ENCODE peak calls at places on chromosome 10, in eight cellular contexts. U is stomach, R is spleen, E is HCT116, Y is endothelial cell of umbilical vein, H is sigmoid colon, G is prostate gland, O is HepG2. X is an unnamed sample. For H3K36me3 and H3K4me1, the result is how much of the 10 kb centered on the place peaks cover.

GRCh38 chr10:21173964-21174669 is 277.0 kb upstream of the NEBL start:
- DNase-seq in H (no peak), O (no peak), E (peak), Y (no peak), G (peak), U (peak), R (peak), X (no peak)

GRCh38 chr10:116880716-116881440 is 31.6 kb downstream of the ENO4 start:
- DNase-seq in E (no peak), U (no peak), G (no peak), R (no peak), Y (no peak), H (no peak), O (no peak), X (no peak)

GRCh38 chr10:4130685-4131084 is 345.7 kb upstream of the KLF6 start:
- DNase-seq in H (no peak), G (no peak), R (no peak), O (no peak), E (no peak), Y (peak), U (no peak), X (no peak)

GRCh38 chr10:103852189-103852711 is 3.1 kb downstream of the SH3PXD2A start:
- DNase-seq in R (no peak), O (no peak), Y (no peak), G (no peak), U (no peak), E (no peak), H (peak), X (no peak)

GRCh38 chr10:61899045-61899444 is 2.5 kb upstream of the ARID5B start:
- DNase-seq in O (no peak), Y (peak), R (no peak), H (no peak), U (no peak), E (no peak), G (no peak), X (no peak)

GRCh38 chr10:77715081-77715480 is 77.5 kb upstream of the KCNMA1 start:
- DNase-seq in E (peak), R (no peak), H (no peak), Y (no peak), G (no peak), U (no peak), O (peak), X (no peak)

GRCh38 chr10:71685554-71686202 is 33.9 kb downstream of the C10orf105 start:
- DNase-seq in R (no peak), H (no peak), U (no peak), Y (no peak), E (no peak), O (no peak), G (no peak), X (no peak)

GRCh38 chr10:132175907-132176581 is 10.7 kb upstream of the DPYSL4 start:
- DNase-seq in O (peak), U (no peak), R (peak), Y (peak), G (no peak), E (no peak), H (no peak), X (no peak)

GRCh38 chr10:62502995-62503613 is 128.9 kb downstream of the ZNF365 start:
- DNase-seq in E (no peak), U (no peak), Y (no peak), O (no peak), R (no peak), G (no peak), H (no peak), X (no peak)

GRCh38 chr10:110609592-110609991 is 34.5 kb upstream of the RBM20 start:
- DNase-seq in R (no peak), G (no peak), E (peak), U (no peak), O (no peak), H (peak), Y (peak), X (no peak)

GRCh38 chr10:29443745-29444523 is 155.1 kb downstream of the LYZL1 start:
- DNase-seq in Y (no peak), H (no peak), E (no peak), O (peak), R (no peak), U (no peak), G (no peak), X (no peak)

GRCh38 chr10:88114368-88114767 is 250.9 kb downstream of the PTEN start:
- DNase-seq in U (peak), G (no peak), R (no peak), Y (peak), E (peak), O (peak), H (no peak), X (no peak)

GRCh38 chr10:96626795-96627194 is 40.0 kb upstream of the TM9SF3 start:
- DNase-seq in U (no peak), G (no peak), R (no peak), Y (no peak), E (no peak), H (no peak), O (no peak), X (no peak)

GRCh38 chr10:6195376-6195775 is 7.4 kb upstream of the PFKFB3 start:
- DNase-seq in U (no peak), O (no peak), G (no peak), H (no peak), R (no peak), E (no peak), Y (peak), X (peak)

GRCh38 chr10:60414877-60415585 is 25.4 kb upstream of the ANK3 start:
- DNase-seq in E (no peak), Y (peak), R (no peak), G (no peak), H (no peak), O (no peak), U (no peak), X (no peak)

GRCh38 chr10:127678091-127678490 is 58.9 kb upstream of the FOXI2 start:
- DNase-seq in R (no peak), U (no peak), O (no peak), E (no peak), H (no peak), G (no peak), Y (no peak), X (no peak)

GRCh38 chr10:100182281-100182680 is 3.5 kb downstream of the ERLIN1 start:
- DNase-seq in Y (no peak), G (no peak), R (no peak), O (no peak), E (no peak), H (no peak), U (no peak), X (no peak)

GRCh38 chr10:71489077-71489476 is 92.4 kb downstream of the CDH23 start:
- DNase-seq in O (no peak), E (no peak), H (no peak), Y (no peak), G (no peak), R (no peak), U (no peak), X (no peak)

GRCh38 chr10:107075117-107075516 is 89.4 kb downstream of the SORCS1 start:
- DNase-seq in U (no peak), E (no peak), G (no peak), Y (no peak), H (no peak), R (no peak), O (no peak), X (no peak)

GRCh38 chr10:5570007-5570655 is 45.4 kb downstream of the CALML3 start:
- DNase-seq in G (no peak), U (no peak), R (peak), E (no peak), O (no peak), Y (peak), H (no peak), X (no peak)

GRCh38 chr10:103554488-103555320 is 61.2 kb downstream of the NEURL1 start:
- DNase-seq in R (no peak), E (no peak), O (peak), G (peak), H (peak), Y (peak), U (peak), X (no peak)

GRCh38 chr10:6227346-6227745 is 24.6 kb downstream of the PFKFB3 start:
- DNase-seq in Y (no peak), E (no peak), R (no peak), H (no peak), O (no peak), U (no peak), G (no peak), X (no peak)

GRCh38 chr10:52777414-52777813 is 4.8 kb upstream of the MBL2 start:
- DNase-seq in R (no peak), H (no peak), U (no peak), G (no peak), O (no peak), Y (no peak), E (no peak), X (no peak)

GRCh38 chr10:77835669-77836086 is 90.9 kb downstream of the DLG5 start:
- DNase-seq in G (no peak), Y (no peak), O (no peak), H (no peak), E (no peak), U (no peak), R (peak), X (no peak)

GRCh38 chr10:120644549-120645410 is 187.8 kb downstream of the PLPP4 start:
- DNase-seq in O (no peak), R (no peak), Y (no peak), H (no peak), U (no peak), E (no peak), G (no peak), X (no peak)

GRCh38 chr10:75662715-75663114 is 231.3 kb downstream of the LRMDA start:
- DNase-seq in Y (no peak), U (no peak), H (peak), E (no peak), G (peak), O (no peak), R (no peak), X (peak)

GRCh38 chr10:87794285-87794684 is 23.7 kb downstream of the ATAD1 start:
- DNase-seq in U (no peak), Y (no peak), R (no peak), H (no peak), O (no peak), G (no peak), E (no peak), X (no peak)

GRCh38 chr10:121069061-121069850 is 218.1 kb downstream of the WDR11 start:
- DNase-seq in O (no peak), Y (no peak), G (no peak), R (no peak), U (no peak), H (no peak), E (peak), X (no peak)

DNA sequence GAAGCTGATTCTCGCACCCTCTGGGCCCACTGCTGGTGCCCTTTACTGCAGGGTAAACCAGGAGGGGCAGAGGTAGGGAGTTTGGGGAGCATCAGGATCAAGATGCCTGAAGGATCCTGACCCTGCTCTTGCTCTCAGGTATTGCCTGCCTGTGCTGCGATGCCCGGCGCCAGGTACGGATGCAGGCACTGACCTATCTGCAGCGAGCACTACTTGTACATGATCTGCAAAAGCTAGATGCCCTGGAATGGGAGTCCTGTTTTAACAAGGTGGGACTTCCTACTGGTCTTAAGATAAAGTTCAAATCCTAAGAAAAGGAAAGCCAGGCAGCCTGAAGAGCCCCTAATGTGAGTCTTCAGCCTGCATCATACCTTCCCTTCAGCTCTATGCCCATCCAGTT is 16.1 kb upstream of the NFKB2 start:
- DNase-seq in R (peak), G (no peak), U (no peak), Y (no peak), H (no peak), E (no peak), O (no peak), X (no peak)
- H3K36me3 ChIP-seq in R (half or more), G (under half), U (half or more), Y (under half), H (half or more), E (under half), O (half or more), X (under half)

GRCh38 chr10:33153266-33153967 is 181.1 kb downstream of the NRP1 start:
- DNase-seq in R (no peak), Y (no peak), O (no peak), U (no peak), H (no peak), G (no peak), E (no peak), X (no peak)

GRCh38 chr10:33151344-33151864 is 183.1 kb downstream of the NRP1 start:
- DNase-seq in Y (no peak), H (no peak), G (no peak), O (peak), E (no peak), R (no peak), U (no peak), X (no peak)

GRCh38 chr10:33153968-33154327 is 180.5 kb downstream of the NRP1 start:
- DNase-seq in O (no peak), Y (no peak), R (no peak), U (no peak), H (no peak), G (no peak), E (no peak), X (no peak)

GRCh38 chr10:33152146-33152545 is 182.3 kb downstream of the NRP1 start:
- DNase-seq in E (no peak), R (no peak), H (no peak), U (no peak), G (no peak), Y (no peak), O (no peak), X (no peak)

DNA sequence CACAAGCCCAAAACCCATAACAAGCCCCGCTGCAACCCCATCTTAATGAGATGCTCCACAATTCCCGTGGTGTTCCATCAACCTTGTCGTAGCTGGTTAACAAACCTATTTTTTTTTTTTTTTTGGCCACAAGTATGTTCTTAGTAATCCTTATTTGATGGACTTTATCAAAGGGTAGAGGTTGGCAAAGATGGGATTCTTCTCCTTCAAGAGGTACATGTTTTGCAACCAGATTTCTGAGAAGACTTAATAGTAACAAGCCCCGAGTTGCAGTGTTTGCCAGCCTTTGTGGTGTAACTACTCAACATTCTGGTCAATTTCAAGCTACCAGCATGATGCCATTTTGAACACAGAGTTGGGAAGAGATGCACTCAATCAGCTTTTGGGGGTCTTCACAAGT is 181.7 kb downstream of the NRP1 start:
- DNase-seq in U (no peak), E (no peak), G (no peak), O (no peak), Y (no peak), H (no peak), R (no peak), X (no peak)
- H3K4me1 ChIP-seq in U (under half), E (under half), G (under half), O (half or more), Y (under half), H (under half), R (under half), X (under half)

GRCh38 chr10:18312385-18313145 is 172.3 kb downstream of the CACNB2 start:
- DNase-seq in R (no peak), H (no peak), G (no peak), E (peak), U (no peak), Y (no peak), O (peak), X (no peak)
- TF ChIP-seq POLR2AphosphoS5 in R (no peak), H (no peak), G (no peak), E (no peak), U (no peak), Y (no peak), O (no peak), X (no peak)

DNA sequence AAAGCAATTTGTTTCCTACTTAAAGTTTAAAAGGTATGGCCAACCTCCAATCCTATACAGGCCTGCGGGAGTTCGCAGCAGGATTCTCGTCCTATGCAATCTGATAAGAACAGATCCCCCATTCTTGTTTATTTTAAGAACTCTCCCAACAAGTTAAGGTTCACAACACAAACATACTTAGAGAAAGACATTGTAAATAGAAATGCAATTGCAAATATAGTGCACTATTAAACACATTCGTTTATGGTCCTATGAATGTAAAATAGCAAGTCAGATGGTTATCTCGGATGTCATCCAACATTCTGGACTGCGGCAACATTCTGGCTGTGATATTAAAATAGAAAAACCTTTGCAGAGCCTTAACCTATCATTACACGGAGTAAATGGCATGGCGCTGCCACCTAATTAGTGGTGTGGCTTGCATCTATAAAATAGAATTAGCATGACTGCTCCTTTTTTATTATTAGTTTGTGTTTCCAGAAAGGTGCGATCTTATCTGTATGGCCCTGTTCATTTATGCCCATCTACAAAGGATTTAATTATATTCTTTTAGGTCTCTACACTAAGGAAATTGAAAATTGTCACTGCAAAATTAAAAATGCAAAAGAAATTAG is 37.0 kb downstream of the BEND7 start:
- DNase-seq in U (no peak), E (no peak), R (no peak), Y (no peak), H (no peak), G (no peak), O (no peak), X (no peak)
- H3K36me3 ChIP-seq in U (under half), E (under half), R (under half), Y (under half), H (half or more), G (under half), O (under half), X (under half)

X was measured in vagina.